ENCODE peak calls at places on chromosome 14, in nine cellular contexts. K is psoas muscle; F is lower lobe of right lung; Q is SK-N-MC; X is stomach; T is CD8-positive, alpha-beta memory T cell; C is uterus; L is right lobe of liver; E is ovary. O is an unnamed sample.

GRCh38 chr14:24299255-24300191 is at the start of the genes DHRS1 and NOP9:
- DNase-seq in X (peak), T (peak), L (peak), E (peak), C (peak), K (peak), F (peak), Q (peak), O (peak)

GRCh38 chr14:59836116-59836515 is 34.5 kb downstream of the RTN1 start:
- DNase-seq in Q (no peak), X (no peak), C (no peak), E (no peak), L (no peak), T (no peak), K (no peak), F (no peak), O (no peak)

GRCh38 chr14:99100871-99101270 is 171.1 kb downstream of the BCL11B start:
- DNase-seq in Q (no peak), T (no peak), C (no peak), F (no peak), K (no peak), L (no peak), X (no peak), E (no peak), O (no peak)

GRCh38 chr14:96579358-96579757 is 77.2 kb downstream of the PAPOLA start:
- DNase-seq in Q (no peak), T (no peak), C (no peak), L (no peak), F (no peak), E (no peak), K (no peak), X (no peak), O (no peak)

GRCh38 chr14:84036863-84037262 is 1493.1 kb upstream of the FLRT2 start:
- DNase-seq in F (no peak), L (no peak), T (no peak), X (no peak), K (no peak), E (no peak), Q (peak), C (no peak), O (no peak)

GRCh38 chr14:35362911-35363374 is 41.6 kb downstream of the NFKBIA start:
- DNase-seq in C (peak), T (no peak), X (no peak), L (no peak), K (no peak), F (peak), E (no peak), Q (no peak), O (no peak)

GRCh38 chr14:34147461-34147860 is 196.6 kb upstream of the EGLN3 start:
- DNase-seq in Q (no peak), X (no peak), L (no peak), F (no peak), K (no peak), C (no peak), E (no peak), T (no peak), O (no peak)

GRCh38 chr14:90295870-90296516 is 35.7 kb downstream of the NRDE2 start:
- DNase-seq in K (no peak), F (no peak), C (no peak), L (peak), E (no peak), X (no peak), Q (no peak), T (no peak), O (no peak)

GRCh38 chr14:100484531-100485267 is 102.5 kb downstream of the BEGAIN start:
- DNase-seq in X (no peak), C (no peak), K (no peak), T (no peak), L (no peak), F (no peak), Q (no peak), E (no peak), O (no peak)

GRCh38 chr14:100446572-100446971 is 123.4 kb downstream of the SLC25A47 start:
- DNase-seq in Q (no peak), K (no peak), F (no peak), L (no peak), E (no peak), T (no peak), C (no peak), X (no peak), O (no peak)

GRCh38 chr14:85420707-85421106 is 109.2 kb upstream of the FLRT2 start:
- DNase-seq in E (no peak), C (no peak), Q (no peak), X (no peak), F (no peak), K (no peak), T (no peak), L (no peak), O (no peak)

GRCh38 chr14:81436296-81437138 is 36.4 kb upstream of the STON2 start:
- DNase-seq in C (peak), K (peak), L (peak), T (peak), E (peak), X (peak), F (peak), Q (no peak), O (peak)

GRCh38 chr14:74891870-74892269 is 10.2 kb downstream of the DLST start:
- DNase-seq in Q (no peak), C (no peak), K (no peak), L (no peak), X (no peak), F (no peak), T (no peak), E (no peak), O (no peak)

GRCh38 chr14:95741051-95741490 is 27.1 kb upstream of the TCL1A start:
- DNase-seq in Q (no peak), E (no peak), T (no peak), F (no peak), C (no peak), L (no peak), X (no peak), K (no peak), O (no peak)

DNA sequence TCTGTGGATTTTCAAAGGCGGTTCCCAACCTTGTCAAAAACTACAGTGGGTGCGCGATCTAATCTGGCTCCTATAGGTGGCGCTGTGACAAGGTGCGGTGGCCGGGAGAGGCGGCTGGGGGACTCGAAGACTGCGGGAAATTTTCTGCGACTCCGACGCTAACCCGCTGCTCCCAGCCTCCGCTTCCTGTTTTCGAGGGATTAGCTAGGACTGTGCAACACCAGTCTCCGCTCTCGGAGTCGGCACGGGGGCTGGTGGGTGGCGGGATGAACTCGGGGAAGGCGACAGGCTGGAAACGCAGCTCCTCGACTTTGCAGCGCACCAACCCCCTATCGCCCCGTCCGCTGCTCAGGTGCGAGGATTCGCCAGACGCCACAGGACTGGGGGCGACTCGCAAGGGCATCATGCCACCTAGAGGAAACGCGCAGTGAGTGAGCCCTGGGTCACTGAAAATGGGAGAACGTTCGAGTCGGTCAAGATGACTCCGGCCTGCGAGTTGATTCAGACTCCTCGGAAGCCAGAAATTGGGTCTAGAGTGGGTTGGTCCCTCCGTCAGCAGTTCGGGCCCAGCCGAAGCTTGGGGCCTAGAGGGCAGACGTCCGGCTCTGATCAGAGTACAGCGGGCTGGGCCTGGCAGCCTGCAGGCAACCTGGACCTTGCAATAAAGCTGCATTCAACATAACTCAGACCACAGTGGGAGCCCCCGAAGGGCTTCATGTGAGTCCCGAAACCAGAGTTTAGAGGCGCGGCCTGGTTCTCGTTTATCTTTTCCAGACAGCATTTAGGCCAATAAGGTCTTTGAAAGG is 5.5 kb upstream of the PAX9 start:
- DNase-seq in T (no peak), X (no peak), C (no peak), E (no peak), F (no peak), L (no peak), K (no peak), Q (no peak), O (no peak)
- H3K4me3 ChIP-seq in T (no peak), X (no peak), C (no peak), E (no peak), F (no peak), L (no peak), K (peak), Q (no peak), O (no peak)

DNA sequence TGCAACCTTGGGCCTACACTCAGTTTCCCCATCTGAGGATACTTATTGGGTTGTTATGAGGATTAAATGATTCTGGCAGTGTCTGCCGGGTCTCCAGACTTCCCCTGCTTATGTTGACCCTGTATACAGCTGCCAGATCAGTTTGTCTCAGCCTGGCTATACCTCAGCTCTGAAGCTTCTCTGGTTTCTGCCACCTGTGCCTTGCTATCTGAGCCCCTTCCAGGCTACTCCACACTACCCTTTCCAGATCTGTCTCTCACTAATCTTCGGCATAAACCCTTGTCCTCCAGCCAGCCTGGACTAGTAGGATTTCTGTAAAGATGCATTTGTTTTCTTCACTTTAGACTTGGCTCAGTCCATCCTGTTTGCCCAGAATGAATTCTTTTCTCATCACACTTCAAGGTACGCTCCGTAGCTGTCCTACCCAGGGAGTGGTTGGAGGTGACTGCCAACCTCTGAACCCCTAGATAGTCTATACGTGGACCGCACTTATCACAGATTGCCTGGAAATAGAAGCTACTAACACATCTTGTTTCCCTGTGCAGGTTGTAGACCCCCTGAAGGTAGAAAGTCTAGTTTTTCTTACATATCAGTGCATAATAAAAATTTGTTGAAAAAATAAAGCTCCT is 422.4 kb downstream of the RAD51B start:
- DNase-seq in C (no peak), K (no peak), E (no peak), T (no peak), Q (no peak), L (no peak), F (no peak), X (no peak), O (no peak)
- H3K27ac ChIP-seq in C (peak), K (peak), E (peak), T (no peak), Q (no peak), L (no peak), F (peak), X (peak), O (no peak)

DNA sequence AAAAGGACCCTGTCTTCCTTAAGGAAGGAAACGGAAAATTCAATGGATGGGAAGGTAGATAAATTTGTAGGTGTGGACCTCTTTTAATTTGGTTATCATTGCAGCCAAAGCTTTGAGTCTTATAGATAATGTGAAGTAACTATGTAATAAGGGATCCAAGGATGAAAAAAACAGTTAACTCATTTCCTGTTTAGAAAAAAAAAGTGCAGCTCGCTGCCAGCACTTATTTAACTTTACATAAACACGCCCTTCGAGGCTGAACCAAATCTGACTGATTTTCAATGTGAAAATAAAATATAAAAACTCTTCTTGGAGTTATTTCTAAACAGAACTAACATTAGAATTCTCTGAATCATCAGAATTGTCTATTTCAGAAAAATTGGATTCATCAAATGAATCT is 6.9 kb downstream of the NUBPL start:
- DNase-seq in C (no peak), F (no peak), L (no peak), Q (no peak), X (no peak), E (no peak), T (no peak), K (no peak), O (no peak)
- H3K4me3 ChIP-seq in C (no peak), F (no peak), L (no peak), Q (no peak), X (no peak), E (no peak), T (no peak), K (no peak), O (no peak)

DNA sequence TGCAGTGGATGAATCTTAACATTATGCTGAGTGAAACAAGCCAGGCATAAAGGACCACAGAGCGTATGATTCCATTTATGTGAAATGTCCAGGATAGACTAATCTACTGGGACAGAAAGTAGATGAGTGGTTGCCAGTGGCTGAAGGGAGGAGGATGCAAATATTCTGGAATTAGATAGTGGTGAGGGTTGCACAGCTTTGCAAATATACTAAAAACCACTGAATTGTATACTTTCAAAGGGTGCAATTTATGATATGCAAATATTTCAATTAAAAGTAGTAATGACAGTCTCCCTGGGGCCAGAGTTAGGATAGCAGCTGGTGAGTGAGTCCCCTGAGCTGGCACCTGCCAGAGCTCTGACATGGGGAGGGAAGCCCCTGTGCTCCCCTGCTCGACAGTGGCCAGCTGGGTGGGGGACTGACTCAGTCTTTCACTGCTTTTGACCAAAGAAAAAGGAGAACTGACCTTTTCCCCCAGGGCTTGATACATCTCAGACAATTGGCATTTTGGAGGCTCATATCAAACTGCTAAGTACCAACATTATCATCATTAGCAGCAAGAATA is 116.4 kb downstream of the GCH1 start:
- DNase-seq in L (peak), T (no peak), X (no peak), Q (no peak), F (no peak), C (no peak), E (no peak), K (no peak), O (no peak)
- H3K27ac ChIP-seq in L (no peak), T (no peak), X (no peak), Q (peak), F (no peak), C (no peak), E (no peak), K (peak), O (no peak)

GRCh38 chr14:71464840-71465239 is 467.4 kb upstream of the RGS6 start:
- DNase-seq in Q (no peak), F (no peak), T (no peak), X (no peak), L (no peak), K (no peak), E (no peak), C (no peak), O (no peak)
- H3K4me3 ChIP-seq in Q (no peak), F (no peak), T (no peak), X (no peak), L (no peak), K (no peak), E (no peak), C (no peak), O (no peak)

DNA sequence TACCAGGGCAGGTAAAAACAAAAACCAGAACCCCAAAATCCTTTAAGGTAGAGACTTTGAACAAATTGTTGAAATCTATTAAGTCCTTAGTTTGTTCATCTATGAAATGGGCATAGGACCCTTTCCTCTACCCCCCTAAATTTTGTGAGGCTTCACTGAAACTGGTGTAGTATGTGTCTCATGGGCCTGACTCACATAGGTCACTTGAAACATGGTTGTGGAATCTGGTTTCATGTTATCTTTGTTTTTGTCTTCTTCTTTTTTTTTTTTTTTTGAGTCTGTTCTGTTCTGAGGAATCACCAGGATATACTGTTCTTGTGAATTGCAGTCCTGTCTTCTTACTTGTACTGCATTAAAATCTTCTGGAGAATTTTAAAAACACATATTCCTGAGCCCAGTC is 202.2 kb downstream of the KTN1 start:
- DNase-seq in X (no peak), E (no peak), C (no peak), K (no peak), F (no peak), L (no peak), T (no peak), Q (no peak), O (no peak)
- H3K27ac ChIP-seq in X (no peak), E (no peak), C (no peak), K (no peak), F (no peak), L (no peak), T (no peak), Q (no peak), O (no peak)

GRCh38 chr14:61609143-61609851 is 86.0 kb upstream of the HIF1A start:
- DNase-seq in X (no peak), Q (no peak), C (peak), L (no peak), E (no peak), T (no peak), F (no peak), K (peak), O (peak)

GRCh38 chr14:61609885-61610284 is 85.4 kb upstream of the HIF1A start:
- DNase-seq in L (no peak), T (no peak), F (no peak), E (no peak), Q (no peak), X (no peak), K (no peak), C (no peak), O (no peak)

GRCh38 chr14:61608245-61609142 is 86.8 kb upstream of the HIF1A start:
- DNase-seq in L (no peak), T (no peak), Q (no peak), C (no peak), F (no peak), E (no peak), K (no peak), X (no peak), O (peak)

GRCh38 chr14:61610900-61611299 is 84.4 kb upstream of the HIF1A start:
- DNase-seq in T (no peak), K (no peak), F (no peak), C (no peak), L (no peak), X (no peak), Q (no peak), E (no peak), O (no peak)

GRCh38 chr14:61607570-61608244 is 87.6 kb upstream of the HIF1A start:
- DNase-seq in X (no peak), T (no peak), E (no peak), F (no peak), C (no peak), L (no peak), K (no peak), Q (no peak), O (no peak)
- H3K4me3 ChIP-seq in X (no peak), T (no peak), E (no peak), F (no peak), C (no peak), L (no peak), K (no peak), Q (no peak), O (no peak)